ENCODE peak calls at places on chromosomes 5 and 9, in seven cellular contexts. One of them, this sample, is unnamed. For H3K4me1, the result is how much of the 10 kb centered on the place peaks cover.

GRCh38 chr9:124673063-124673462 is 98.0 kb downstream of the NR6A1 start:
- DNase-seq in hepatocyte: no peak
- DNase-seq in spleen: no peak
- DNase-seq in left ventricle myocardium inferior: no peak
- DNase-seq in CD8-positive, alpha-beta T cell: no peak
- DNase-seq in endodermal cell: no peak
- DNase-seq in GM23338: no peak
- DNase-seq in this sample: no peak

GRCh38 chr5:1312993-1313833 is 18.3 kb upstream of the TERT start:
- DNase-seq in hepatocyte: no peak
- DNase-seq in spleen: peak
- DNase-seq in left ventricle myocardium inferior: no peak
- DNase-seq in CD8-positive, alpha-beta T cell: peak
- DNase-seq in endodermal cell: peak
- DNase-seq in GM23338: no peak
- DNase-seq in this sample: no peak

GRCh38 chr5:73280386-73280785 is 107.4 kb downstream of the TMEM174 start:
- DNase-seq in hepatocyte: no peak
- DNase-seq in spleen: no peak
- DNase-seq in left ventricle myocardium inferior: no peak
- DNase-seq in CD8-positive, alpha-beta T cell: no peak
- DNase-seq in endodermal cell: peak
- DNase-seq in GM23338: no peak
- DNase-seq in this sample: no peak

GRCh38 chr5:179833709-179834070 is 13.0 kb downstream of the SQSTM1 start:
- DNase-seq in hepatocyte: no peak
- DNase-seq in spleen: no peak
- DNase-seq in left ventricle myocardium inferior: no peak
- DNase-seq in CD8-positive, alpha-beta T cell: no peak
- DNase-seq in endodermal cell: no peak
- DNase-seq in GM23338: no peak
- DNase-seq in this sample: no peak

GRCh38 chr9:18493361-18494015 is 19.5 kb downstream of the ADAMTSL1 start:
- DNase-seq in hepatocyte: no peak
- DNase-seq in spleen: no peak
- DNase-seq in left ventricle myocardium inferior: no peak
- DNase-seq in CD8-positive, alpha-beta T cell: no peak
- DNase-seq in endodermal cell: no peak
- DNase-seq in GM23338: no peak
- DNase-seq in this sample: no peak

GRCh38 chr5:180047667-180048066 is 23.9 kb downstream of the RNF130 start:
- DNase-seq in hepatocyte: no peak
- DNase-seq in spleen: no peak
- DNase-seq in left ventricle myocardium inferior: peak
- DNase-seq in CD8-positive, alpha-beta T cell: no peak
- DNase-seq in endodermal cell: no peak
- DNase-seq in GM23338: no peak
- DNase-seq in this sample: peak

GRCh38 chr5:180848878-180849277 is 12.2 kb downstream of the ZFP62 start:
- DNase-seq in hepatocyte: no peak
- DNase-seq in spleen: no peak
- DNase-seq in left ventricle myocardium inferior: no peak
- DNase-seq in CD8-positive, alpha-beta T cell: no peak
- DNase-seq in endodermal cell: no peak
- DNase-seq in GM23338: no peak
- DNase-seq in this sample: no peak

GRCh38 chr5:167248262-167248661 is 1043.2 kb upstream of the WWC1 start:
- DNase-seq in hepatocyte: no peak
- DNase-seq in spleen: no peak
- DNase-seq in left ventricle myocardium inferior: no peak
- DNase-seq in CD8-positive, alpha-beta T cell: no peak
- DNase-seq in endodermal cell: no peak
- DNase-seq in GM23338: no peak
- DNase-seq in this sample: no peak

GRCh38 chr5:137037848-137038247 is 461.3 kb downstream of the SPOCK1 start:
- DNase-seq in hepatocyte: no peak
- DNase-seq in spleen: no peak
- DNase-seq in left ventricle myocardium inferior: no peak
- DNase-seq in CD8-positive, alpha-beta T cell: no peak
- DNase-seq in endodermal cell: peak
- DNase-seq in GM23338: peak
- DNase-seq in this sample: no peak

GRCh38 chr5:143279698-143280097 is 123.8 kb downstream of the NR3C1 start:
- DNase-seq in hepatocyte: no peak
- DNase-seq in spleen: no peak
- DNase-seq in left ventricle myocardium inferior: no peak
- DNase-seq in CD8-positive, alpha-beta T cell: no peak
- DNase-seq in endodermal cell: peak
- DNase-seq in GM23338: peak
- DNase-seq in this sample: peak

GRCh38 chr9:126420643-126421564 is 94.3 kb downstream of the MVB12B start:
- DNase-seq in hepatocyte: no peak
- DNase-seq in spleen: no peak
- DNase-seq in left ventricle myocardium inferior: no peak
- DNase-seq in CD8-positive, alpha-beta T cell: no peak
- DNase-seq in endodermal cell: no peak
- DNase-seq in GM23338: no peak
- DNase-seq in this sample: no peak

GRCh38 chr9:91187311-91187964 is 174.3 kb downstream of the AUH start:
- DNase-seq in hepatocyte: no peak
- DNase-seq in spleen: no peak
- DNase-seq in left ventricle myocardium inferior: no peak
- DNase-seq in CD8-positive, alpha-beta T cell: no peak
- DNase-seq in endodermal cell: no peak
- DNase-seq in GM23338: no peak
- DNase-seq in this sample: no peak

GRCh38 chr5:41465493-41466171 is 44.8 kb downstream of the PLCXD3 start:
- DNase-seq in hepatocyte: no peak
- DNase-seq in spleen: no peak
- DNase-seq in left ventricle myocardium inferior: no peak
- DNase-seq in CD8-positive, alpha-beta T cell: no peak
- DNase-seq in endodermal cell: no peak
- DNase-seq in GM23338: no peak
- DNase-seq in this sample: peak

GRCh38 chr5:132408965-132409364 is 39.5 kb downstream of the SLC22A5 start:
- DNase-seq in hepatocyte: no peak
- DNase-seq in spleen: no peak
- DNase-seq in left ventricle myocardium inferior: no peak
- DNase-seq in CD8-positive, alpha-beta T cell: no peak
- DNase-seq in endodermal cell: no peak
- DNase-seq in GM23338: no peak
- DNase-seq in this sample: no peak
- H3K4me1 ChIP-seq in hepatocyte: under half
- H3K4me1 ChIP-seq in spleen: under half
- H3K4me1 ChIP-seq in left ventricle myocardium inferior: half or more
- H3K4me1 ChIP-seq in CD8-positive, alpha-beta T cell: half or more
- H3K4me1 ChIP-seq in endodermal cell: under half
- H3K4me1 ChIP-seq in GM23338: under half
- H3K4me1 ChIP-seq in this sample: under half

GRCh38 chr9:93522736-93523135 is 53.6 kb upstream of the PHF2 start:
- DNase-seq in hepatocyte: no peak
- DNase-seq in spleen: no peak
- DNase-seq in left ventricle myocardium inferior: no peak
- DNase-seq in CD8-positive, alpha-beta T cell: no peak
- DNase-seq in endodermal cell: no peak
- DNase-seq in GM23338: no peak
- DNase-seq in this sample: peak
- H3K27ac ChIP-seq in hepatocyte: no peak
- H3K27ac ChIP-seq in spleen: no peak
- H3K27ac ChIP-seq in left ventricle myocardium inferior: peak
- H3K27ac ChIP-seq in CD8-positive, alpha-beta T cell: no peak
- H3K27ac ChIP-seq in endodermal cell: no peak
- H3K27ac ChIP-seq in GM23338: peak
- H3K27ac ChIP-seq in this sample: peak

GRCh38 chr9:105362470-105362869 is 85.4 kb upstream of the FSD1L start:
- DNase-seq in hepatocyte: no peak
- DNase-seq in spleen: no peak
- DNase-seq in left ventricle myocardium inferior: no peak
- DNase-seq in CD8-positive, alpha-beta T cell: no peak
- DNase-seq in endodermal cell: no peak
- DNase-seq in GM23338: no peak
- DNase-seq in this sample: no peak
- H3K4me1 ChIP-seq in hepatocyte: under half
- H3K4me1 ChIP-seq in spleen: under half
- H3K4me1 ChIP-seq in left ventricle myocardium inferior: under half
- H3K4me1 ChIP-seq in CD8-positive, alpha-beta T cell: under half
- H3K4me1 ChIP-seq in endodermal cell: under half
- H3K4me1 ChIP-seq in GM23338: under half
- H3K4me1 ChIP-seq in this sample: under half

GRCh38 chr9:95189230-95190098 is 128.0 kb downstream of the FANCC start:
- DNase-seq in hepatocyte: peak
- DNase-seq in spleen: no peak
- DNase-seq in left ventricle myocardium inferior: peak
- DNase-seq in CD8-positive, alpha-beta T cell: no peak
- DNase-seq in endodermal cell: no peak
- DNase-seq in GM23338: no peak
- DNase-seq in this sample: no peak
- H3K27ac ChIP-seq in hepatocyte: peak
- H3K27ac ChIP-seq in spleen: no peak
- H3K27ac ChIP-seq in left ventricle myocardium inferior: peak
- H3K27ac ChIP-seq in CD8-positive, alpha-beta T cell: no peak
- H3K27ac ChIP-seq in endodermal cell: no peak
- H3K27ac ChIP-seq in GM23338: no peak
- H3K27ac ChIP-seq in this sample: no peak

GRCh38 chr9:112753725-112754124 is 3.2 kb downstream of the SNX30 start:
- DNase-seq in hepatocyte: peak
- DNase-seq in spleen: no peak
- DNase-seq in left ventricle myocardium inferior: no peak
- DNase-seq in CD8-positive, alpha-beta T cell: no peak
- DNase-seq in endodermal cell: no peak
- DNase-seq in GM23338: no peak
- DNase-seq in this sample: peak
- H3K4me1 ChIP-seq in hepatocyte: under half
- H3K4me1 ChIP-seq in spleen: under half
- H3K4me1 ChIP-seq in left ventricle myocardium inferior: half or more
- H3K4me1 ChIP-seq in CD8-positive, alpha-beta T cell: half or more
- H3K4me1 ChIP-seq in endodermal cell: under half
- H3K4me1 ChIP-seq in GM23338: under half
- H3K4me1 ChIP-seq in this sample: under half

GRCh38 chr9:89986190-89986589 is 381.4 kb downstream of the GADD45G start:
- DNase-seq in hepatocyte: no peak
- DNase-seq in spleen: no peak
- DNase-seq in left ventricle myocardium inferior: no peak
- DNase-seq in CD8-positive, alpha-beta T cell: no peak
- DNase-seq in endodermal cell: no peak
- DNase-seq in GM23338: no peak
- DNase-seq in this sample: no peak

GRCh38 chr9:89992326-89993208 is 387.8 kb downstream of the GADD45G start:
- DNase-seq in hepatocyte: no peak
- DNase-seq in spleen: no peak
- DNase-seq in left ventricle myocardium inferior: no peak
- DNase-seq in CD8-positive, alpha-beta T cell: no peak
- DNase-seq in endodermal cell: peak
- DNase-seq in GM23338: no peak
- DNase-seq in this sample: no peak

GRCh38 chr9:89985078-89985477 is 380.3 kb downstream of the GADD45G start:
- DNase-seq in hepatocyte: no peak
- DNase-seq in spleen: no peak
- DNase-seq in left ventricle myocardium inferior: no peak
- DNase-seq in CD8-positive, alpha-beta T cell: no peak
- DNase-seq in endodermal cell: no peak
- DNase-seq in GM23338: no peak
- DNase-seq in this sample: no peak

GRCh38 chr9:89991204-89991790 is 386.5 kb downstream of the GADD45G start:
- DNase-seq in hepatocyte: no peak
- DNase-seq in spleen: no peak
- DNase-seq in left ventricle myocardium inferior: no peak
- DNase-seq in CD8-positive, alpha-beta T cell: no peak
- DNase-seq in endodermal cell: no peak
- DNase-seq in GM23338: peak
- DNase-seq in this sample: no peak

GRCh38 chr9:89988458-89988857 is 383.6 kb downstream of the GADD45G start:
- DNase-seq in hepatocyte: no peak
- DNase-seq in spleen: no peak
- DNase-seq in left ventricle myocardium inferior: no peak
- DNase-seq in CD8-positive, alpha-beta T cell: no peak
- DNase-seq in endodermal cell: no peak
- DNase-seq in GM23338: no peak
- DNase-seq in this sample: no peak
- H3K27ac ChIP-seq in hepatocyte: no peak
- H3K27ac ChIP-seq in spleen: no peak
- H3K27ac ChIP-seq in left ventricle myocardium inferior: no peak
- H3K27ac ChIP-seq in CD8-positive, alpha-beta T cell: no peak
- H3K27ac ChIP-seq in endodermal cell: no peak
- H3K27ac ChIP-seq in GM23338: no peak
- H3K27ac ChIP-seq in this sample: no peak

GRCh38 chr5:68710514-68710913 is 383.3 kb upstream of the SLC30A5 start:
- DNase-seq in hepatocyte: no peak
- DNase-seq in spleen: no peak
- DNase-seq in left ventricle myocardium inferior: no peak
- DNase-seq in CD8-positive, alpha-beta T cell: no peak
- DNase-seq in endodermal cell: no peak
- DNase-seq in GM23338: no peak
- DNase-seq in this sample: no peak

GRCh38 chr5:68708842-68709170 is 385.0 kb upstream of the SLC30A5 start:
- DNase-seq in hepatocyte: no peak
- DNase-seq in spleen: no peak
- DNase-seq in left ventricle myocardium inferior: no peak
- DNase-seq in CD8-positive, alpha-beta T cell: no peak
- DNase-seq in endodermal cell: no peak
- DNase-seq in GM23338: no peak
- DNase-seq in this sample: peak

GRCh38 chr5:68709229-68709628 is 384.6 kb upstream of the SLC30A5 start:
- DNase-seq in hepatocyte: no peak
- DNase-seq in spleen: no peak
- DNase-seq in left ventricle myocardium inferior: no peak
- DNase-seq in CD8-positive, alpha-beta T cell: no peak
- DNase-seq in endodermal cell: no peak
- DNase-seq in GM23338: no peak
- DNase-seq in this sample: peak

GRCh38 chr5:68711311-68712200 is 382.3 kb upstream of the SLC30A5 start:
- DNase-seq in hepatocyte: peak
- DNase-seq in spleen: no peak
- DNase-seq in left ventricle myocardium inferior: no peak
- DNase-seq in CD8-positive, alpha-beta T cell: no peak
- DNase-seq in endodermal cell: no peak
- DNase-seq in GM23338: no peak
- DNase-seq in this sample: no peak

DNA sequence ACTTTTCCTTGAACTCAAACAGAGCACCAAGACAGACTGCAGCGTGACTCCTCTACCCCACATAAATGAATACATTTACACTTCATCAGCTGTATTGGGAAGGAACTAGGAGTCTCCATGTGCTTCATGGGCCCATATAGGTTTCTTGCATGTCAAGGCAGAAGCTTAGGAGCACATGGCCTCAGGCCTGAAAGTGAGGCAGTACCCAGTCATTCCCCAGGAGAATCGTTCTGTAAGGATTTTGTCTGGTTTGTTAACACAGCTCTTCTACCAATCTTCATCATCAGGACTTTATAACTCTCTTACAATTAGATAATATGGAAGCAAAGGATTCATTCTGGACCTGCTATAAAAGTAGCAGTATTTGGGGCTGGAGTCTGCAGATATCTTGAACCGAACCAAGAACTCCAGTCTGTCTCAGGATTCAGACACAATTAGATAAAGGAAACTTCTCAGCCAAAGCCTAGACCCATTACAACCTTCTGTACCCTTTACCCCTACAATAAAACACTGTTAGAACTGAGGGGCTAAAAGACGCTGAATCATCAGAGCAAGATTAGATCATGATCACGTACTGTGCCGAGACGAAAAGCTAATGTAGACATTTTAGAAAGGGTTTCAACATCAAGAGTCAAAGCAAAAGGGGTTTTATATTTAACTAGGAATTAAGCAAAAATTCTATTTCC is 385.5 kb upstream of the SLC30A5 start:
- DNase-seq in hepatocyte: no peak
- DNase-seq in spleen: no peak
- DNase-seq in left ventricle myocardium inferior: no peak
- DNase-seq in CD8-positive, alpha-beta T cell: no peak
- DNase-seq in endodermal cell: no peak
- DNase-seq in GM23338: no peak
- DNase-seq in this sample: no peak
- H3K4me1 ChIP-seq in hepatocyte: under half
- H3K4me1 ChIP-seq in spleen: under half
- H3K4me1 ChIP-seq in left ventricle myocardium inferior: under half
- H3K4me1 ChIP-seq in CD8-positive, alpha-beta T cell: under half
- H3K4me1 ChIP-seq in endodermal cell: under half
- H3K4me1 ChIP-seq in GM23338: under half
- H3K4me1 ChIP-seq in this sample: half or more

This sample was measured in cardiac muscle cell.